ENCODE peak calls at places on chromosomes 7 and 10, in nine cellular contexts. F, B, Y, H, R, N, L, V and A are unnamed samples.

GRCh38 chr7:1899951-1900762 is 230.1 kb downstream of the ELFN1 start:
- DNase-seq in Y (no peak), N (no peak), L (no peak), F (no peak), V (no peak), R (no peak), H (no peak), B (no peak), A (peak; percentile 29)

GRCh38 chr10:13712799-13713581 is 126.2 kb downstream of the PRPF18 start:
- DNase-seq in R (no peak), H (peak; percentile 59), F (peak; percentile 26), V (peak; percentile 66), N (peak; percentile 98), Y (no peak), L (peak; percentile 97), B (peak; percentile 94), A (peak; percentile 83)

GRCh38 chr7:128890306-128891109 is 20.0 kb downstream of the KCP start:
- DNase-seq in Y (no peak), B (no peak), F (no peak), L (no peak), V (peak; percentile 74), H (no peak), R (peak; percentile 77), N (no peak), A (no peak)

GRCh38 chr7:132956556-132956955 is 125.3 kb downstream of the CHCHD3 start:
- DNase-seq in R (no peak), Y (no peak), V (no peak), F (no peak), H (no peak), N (no peak), L (no peak), B (no peak), A (no peak)

GRCh38 chr7:6621195-6622128 is 6.1 kb downstream of the ZNF853 start:
- DNase-seq in L (no peak), H (no peak), R (no peak), F (no peak), B (no peak), Y (no peak), N (no peak), V (no peak), A (no peak)

GRCh38 chr7:88141025-88141424 is 78.8 kb downstream of the SRI start:
- DNase-seq in N (no peak), V (peak; percentile 25), F (no peak), Y (no peak), H (no peak), R (no peak), L (no peak), B (no peak), A (no peak)

GRCh38 chr10:71090801-71091200 is 121.6 kb upstream of the UNC5B start:
- DNase-seq in L (no peak), B (no peak), F (no peak), H (no peak), V (no peak), N (no peak), R (no peak), Y (no peak), A (no peak)

GRCh38 chr10:2477154-2477553 is 590.2 kb upstream of the PFKP start:
- DNase-seq in L (no peak), Y (peak; percentile 60), H (no peak), R (no peak), F (no peak), B (no peak), N (no peak), V (no peak), A (no peak)

GRCh38 chr10:53135897-53136253 is 363.3 kb upstream of the MBL2 start:
- DNase-seq in V (no peak), H (no peak), B (no peak), Y (no peak), L (no peak), N (no peak), F (no peak), R (no peak), A (no peak)

GRCh38 chr10:97651773-97652172 is 11.3 kb downstream of the PI4K2A start:
- DNase-seq in Y (no peak), L (no peak), B (no peak), V (no peak), F (no peak), H (no peak), R (no peak), N (no peak), A (no peak)

GRCh38 chr10:79316671-79317431 is 30.4 kb upstream of the PPIF start:
- DNase-seq in Y (no peak), F (no peak), B (no peak), V (no peak), N (peak; percentile 42), L (no peak), H (peak; percentile 42), R (no peak), A (peak; percentile 20)